ENCODE peak calls at places on chromosomes 6 and 20, in five cellular contexts. Z is stimulated activated CD4-positive, alpha-beta T cell treated with anti-CD3 and anti-CD28 coated beads, Interleukin-12 subunit alpha, Interleukin-12 subunit beta, amount 100 ng/mL, for 4 hours; H is WTC11; X is AG08396; I is effector memory CD4-positive, alpha-beta T cell. S is an unnamed sample.

GRCh38 chr20:62776692-62777527 is 19.4 kb upstream of the MRGBP start:
- DNase-seq in Z (peak; percentile 57), H (no peak), X (no peak), I (peak; percentile 34), S (peak; percentile 20)

GRCh38 chr20:33370296-33370695 is 31.0 kb downstream of the CDK5RAP1 start:
- DNase-seq in Z (no peak), H (no peak), X (no peak), I (peak; percentile 79), S (peak; percentile 60)

GRCh38 chr20:34362502-34363061 is 491 bp upstream of the ITCH start:
- DNase-seq in Z (no peak), H (no peak), X (no peak), I (no peak), S (no peak)

GRCh38 chr6:154249499-154250298 is 106.9 kb downstream of the IPCEF1 start:
- DNase-seq in Z (no peak), H (no peak), X (no peak), I (peak; percentile 27), S (no peak)

GRCh38 chr20:29326376-29327070 is 1930.9 kb upstream of the DEFB115 start:
- DNase-seq in Z (no peak), H (no peak), X (no peak), I (no peak), S (no peak)

GRCh38 chr6:71411882-71412281 is 123.3 kb downstream of the OGFRL1 start:
- DNase-seq in Z (no peak), H (no peak), X (no peak), I (no peak), S (no peak)

GRCh38 chr6:118667988-118668387 is 16.6 kb upstream of the CEP85L start:
- DNase-seq in Z (no peak), H (no peak), X (no peak), I (no peak), S (no peak)

GRCh38 chr6:108518714-108519576 is 41.8 kb upstream of the FOXO3 start:
- DNase-seq in Z (no peak), H (peak; percentile 31), X (peak; percentile 41), I (no peak), S (no peak)

GRCh38 chr20:33099842-33100538 is 20.5 kb downstream of the BPIFB4 start:
- DNase-seq in Z (no peak), H (no peak), X (no peak), I (no peak), S (no peak)

GRCh38 chr20:52805892-52806291 is 166.3 kb upstream of the TSHZ2 start:
- DNase-seq in Z (no peak), H (no peak), X (no peak), I (no peak), S (no peak)

S was measured in T follicular helper cell.